ENCODE peak calls at places on chromosomes 13 and 19, in four cellular contexts. I is PC-9, E is breast epithelium, C is cardiac muscle cell. R is an unnamed sample. For H3K4me1, the result is how much of the 10 kb centered on the place peaks cover.

GRCh38 chr13:21208755-21209154 is 32.3 kb downstream of the MRPL57 start:
- DNase-seq in I (no peak), E (no peak), C (peak), R (no peak)

GRCh38 chr13:40540707-40541044 is 125.8 kb downstream of the FOXO1 start:
- DNase-seq in I (no peak), E (no peak), C (no peak), R (no peak)

GRCh38 chr13:72565893-72566292 is 161.5 kb downstream of the MZT1 start:
- DNase-seq in I (no peak), E (no peak), C (peak), R (no peak)

GRCh38 chr13:113273856-113274590 is 23.0 kb upstream of the LAMP1 start:
- DNase-seq in I (no peak), E (no peak), C (peak), R (peak)

GRCh38 chr13:110872768-110873638 is 41.9 kb downstream of the ANKRD10 start:
- DNase-seq in I (no peak), E (no peak), C (no peak), R (no peak)

GRCh38 chr19:39172700-39173501 is 23.9 kb upstream of the NCCRP1 start:
- DNase-seq in I (no peak), E (no peak), C (no peak), R (no peak)

GRCh38 chr13:39095500-39095899 is 57.2 kb downstream of the NHLRC3 start:
- DNase-seq in I (no peak), E (no peak), C (no peak), R (no peak)

GRCh38 chr19:40445945-40446784 is 2.0 kb upstream of the SERTAD3 start:
- DNase-seq in I (no peak), E (peak), C (no peak), R (peak)

GRCh38 chr19:38975214-38975860 is at the start of gene FBXO17:
- DNase-seq in I (no peak), E (peak), C (peak), R (peak)

GRCh38 chr13:113034451-113035208 is 65.6 kb downstream of the MCF2L start:
- DNase-seq in I (peak), E (no peak), C (peak), R (no peak)

GRCh38 chr19:54207908-54208783 is 7.5 kb downstream of the RPS9 start:
- DNase-seq in I (peak), E (no peak), C (peak), R (no peak)

GRCh38 chr13:61170791-61171330 is 244.8 kb downstream of the PCDH20 start:
- DNase-seq in I (no peak), E (no peak), C (no peak), R (no peak)

GRCh38 chr19:3986260-3987041 is 1.2 kb upstream of the EEF2 start:
- DNase-seq in I (peak), E (no peak), C (peak), R (peak)

GRCh38 chr13:41608111-41608510 is 150.8 kb downstream of the RGCC start:
- DNase-seq in I (no peak), E (no peak), C (no peak), R (no peak)

GRCh38 chr13:25709088-25709487 is 337.3 kb downstream of the ATP8A2 start:
- DNase-seq in I (no peak), E (no peak), C (no peak), R (no peak)

GRCh38 chr19:12133069-12133468 is 7.1 kb downstream of the ZNF20 start:
- DNase-seq in I (no peak), E (no peak), C (no peak), R (no peak)

GRCh38 chr13:98103942-98104880 is 38.7 kb upstream of the FARP1 start:
- DNase-seq in I (no peak), E (no peak), C (no peak), R (no peak)

GRCh38 chr13:84132491-84132890 is 250.2 kb upstream of the SLITRK1 start:
- DNase-seq in I (no peak), E (no peak), C (no peak), R (no peak)
- TF ChIP-seq CTCF in I (no peak), E (no peak), C (no peak), R (no peak)

DNA sequence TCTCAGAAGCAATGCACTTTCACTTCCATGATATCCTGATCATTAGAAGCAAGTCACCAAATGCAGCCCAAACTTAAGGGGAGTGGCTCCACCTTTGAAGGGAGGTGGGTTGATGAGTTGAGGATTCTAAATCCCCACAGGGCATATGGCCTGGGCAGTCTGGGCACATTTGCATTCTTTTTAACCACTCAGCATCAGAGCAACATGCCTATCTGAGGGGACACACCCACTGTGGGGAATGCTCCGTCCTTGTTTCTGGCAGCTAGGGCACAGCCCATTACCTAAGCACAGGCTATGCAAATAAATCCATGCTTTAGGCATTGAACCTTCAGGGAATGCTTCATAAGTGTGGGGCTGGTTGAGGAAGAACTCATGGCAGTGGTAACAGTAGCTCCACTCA is 12.3 kb upstream of the SACS start:
- DNase-seq in I (peak), E (no peak), C (no peak), R (peak)
- H3K27ac ChIP-seq in I (no peak), E (no peak), C (no peak), R (no peak)

DNA sequence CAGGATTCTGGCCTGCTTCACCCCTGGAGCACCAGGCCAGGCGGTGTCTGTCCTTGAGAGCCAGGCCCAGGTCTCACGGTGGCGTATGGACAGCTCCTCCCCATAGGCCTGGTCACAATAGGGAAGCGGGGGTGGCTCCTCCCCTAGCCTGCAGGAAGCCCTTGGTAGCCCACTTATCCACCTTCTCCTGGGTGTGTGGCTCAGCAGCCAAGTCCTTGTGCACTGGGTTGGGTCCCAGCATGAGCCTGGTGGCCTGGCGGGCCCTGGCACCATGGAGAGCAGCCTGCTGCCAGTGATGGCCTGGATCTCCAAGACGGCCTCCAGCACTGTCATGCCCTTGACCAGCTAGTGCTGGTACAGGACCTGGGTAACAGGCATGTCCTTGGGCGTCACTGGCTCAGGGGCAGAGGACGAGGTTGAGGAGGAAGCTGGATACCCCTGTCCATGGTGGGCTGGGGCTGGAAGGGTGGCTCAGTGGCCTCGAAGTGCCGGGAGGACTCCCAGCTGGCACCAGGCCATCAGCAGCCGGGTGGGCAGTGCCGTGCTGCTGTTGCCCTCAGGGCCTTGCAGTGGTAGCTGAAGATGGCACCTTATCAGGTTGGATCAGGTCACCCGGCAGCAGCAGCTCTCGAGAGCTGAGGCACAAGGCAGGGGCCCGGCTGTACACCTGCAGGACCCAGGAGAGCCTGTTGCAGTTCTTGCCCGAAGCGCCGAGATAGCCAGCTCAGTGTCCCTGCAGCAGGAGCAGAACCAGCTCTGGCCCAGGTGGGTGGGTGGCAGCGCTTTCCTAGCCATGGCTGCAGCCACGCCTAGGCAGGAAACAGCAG is 8.1 kb downstream of the ACP4 start:
- DNase-seq in I (no peak), E (no peak), C (no peak), R (no peak)
- H3K4me1 ChIP-seq in I (under half), E (under half), C (under half), R (under half)

GRCh38 chr19:30028118-30028991 is 86.3 kb downstream of the URI1 start:
- DNase-seq in I (no peak), E (no peak), C (no peak), R (no peak)

GRCh38 chr19:30026933-30027332 is 84.9 kb downstream of the URI1 start:
- DNase-seq in I (no peak), E (no peak), C (no peak), R (no peak)

GRCh38 chr19:30029721-30030510 is 87.9 kb downstream of the URI1 start:
- DNase-seq in I (peak), E (no peak), C (no peak), R (peak)

GRCh38 chr19:30024091-30024490 is 82.1 kb downstream of the URI1 start:
- DNase-seq in I (no peak), E (no peak), C (no peak), R (no peak)

DNA sequence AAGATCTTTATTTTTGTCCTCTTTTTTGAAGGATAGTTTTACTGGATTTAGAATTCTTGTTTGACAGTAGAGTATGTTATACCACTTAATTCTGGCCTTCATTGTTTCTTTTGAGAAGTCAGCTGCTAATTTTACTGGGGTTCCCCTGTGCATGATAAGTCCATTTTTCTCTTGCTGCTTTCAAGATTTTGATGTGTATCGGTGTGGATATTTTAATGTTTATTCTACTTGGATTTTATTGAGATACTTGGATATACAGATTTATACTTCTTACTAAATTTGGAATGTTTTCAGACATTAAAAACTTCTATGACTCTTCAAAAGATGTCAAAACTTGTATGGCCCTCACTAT is 86.9 kb downstream of the URI1 start:
- DNase-seq in I (no peak), E (no peak), C (no peak), R (no peak)
- TF ChIP-seq CTCF in I (no peak), E (no peak), C (no peak), R (no peak)

GRCh38 chr13:73883162-73883561 is 251.0 kb downstream of the KLF12 start:
- DNase-seq in I (no peak), E (no peak), C (peak), R (no peak)
- H3K27ac ChIP-seq in I (no peak), E (no peak), C (no peak), R (no peak)

DNA sequence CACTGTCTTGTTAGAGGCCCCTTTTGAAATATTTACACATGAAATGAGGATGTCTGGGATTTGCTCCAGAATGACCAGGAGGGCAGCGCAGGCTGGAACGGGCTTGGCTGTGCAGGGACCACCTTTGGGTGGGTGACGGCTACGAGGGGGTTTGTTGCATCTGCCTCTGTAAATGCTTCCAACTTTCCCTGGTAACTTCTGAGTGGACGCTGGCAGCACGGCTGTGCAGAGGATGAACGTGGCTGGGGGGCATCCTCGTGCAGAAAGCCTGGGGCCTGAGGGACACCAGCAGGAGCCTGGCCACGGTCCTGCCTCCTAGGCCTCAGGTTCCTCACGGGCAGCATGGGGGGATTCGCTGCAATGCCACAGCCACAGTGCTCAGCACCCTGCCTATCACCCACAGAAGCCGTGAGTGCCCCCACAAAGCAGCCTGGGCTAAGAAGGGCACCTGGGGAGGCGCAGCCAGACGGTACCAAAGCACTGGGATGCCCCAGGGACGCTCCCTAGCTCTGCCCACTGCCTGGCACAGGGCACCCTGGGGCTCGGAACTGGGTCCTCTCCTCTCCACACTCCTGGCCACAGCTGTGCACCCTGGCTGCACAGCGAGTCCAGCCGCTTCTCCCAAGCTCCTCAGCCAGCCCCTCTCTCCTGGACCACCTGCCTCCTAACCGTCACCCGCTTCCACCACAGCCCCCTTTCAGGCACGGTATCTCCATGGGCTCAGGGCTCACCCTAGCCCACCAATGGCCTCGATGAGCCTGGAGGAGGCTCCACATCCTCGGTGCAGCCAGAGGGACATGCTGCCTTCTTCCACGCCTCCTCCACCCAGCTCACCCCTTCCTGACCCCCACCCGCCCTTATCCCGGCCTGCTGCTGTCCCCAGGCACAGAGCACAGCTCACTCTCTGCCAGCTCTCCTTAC is 44.5 kb downstream of the MLLT1 start:
- DNase-seq in I (no peak), E (no peak), C (no peak), R (no peak)
- H3K4me1 ChIP-seq in I (under half), E (half or more), C (under half), R (under half)

DNA sequence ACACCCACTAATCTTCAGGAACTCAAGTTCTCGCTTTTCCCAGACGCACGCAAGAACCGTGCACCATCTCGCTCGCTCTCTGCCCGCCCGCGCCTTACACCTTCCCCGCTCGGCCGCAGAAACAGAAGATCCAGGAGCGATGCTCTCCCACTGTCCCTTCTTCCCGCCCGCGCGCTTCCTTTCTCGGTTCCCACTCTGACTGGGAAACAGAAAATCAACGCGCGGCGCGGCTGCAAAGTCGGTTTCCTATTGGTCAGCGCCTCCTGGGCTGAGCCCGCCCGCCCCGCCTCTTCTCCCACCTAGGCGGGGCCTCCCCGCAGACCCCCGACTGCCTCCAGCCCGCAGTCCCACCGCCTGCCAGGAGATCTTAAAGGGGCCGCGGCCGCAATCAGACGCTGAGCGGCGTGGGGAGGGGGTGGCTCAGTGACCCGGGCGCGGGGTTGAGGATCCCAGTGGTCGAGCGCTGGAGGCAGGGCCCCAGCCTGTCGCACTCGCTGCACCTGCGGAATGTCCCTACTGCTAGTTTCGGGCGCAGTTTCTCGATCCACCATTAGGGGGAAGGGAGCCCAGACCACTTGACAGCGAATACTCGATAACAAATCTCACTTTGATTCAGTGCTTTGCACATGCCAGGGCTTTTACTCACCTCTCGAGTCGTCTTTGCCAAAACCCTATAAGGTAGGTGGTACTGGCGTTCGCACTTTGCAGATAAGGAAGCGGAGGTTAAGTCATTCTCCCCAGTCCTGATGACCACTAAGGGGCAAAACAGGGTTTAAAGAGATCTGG is 700 bp upstream of the SLC25A23 start:
- DNase-seq in I (peak), E (peak), C (peak), R (peak)
- TF ChIP-seq CTCF in I (peak), E (peak), C (peak), R (peak)

GRCh38 chr13:95343944-95344343 is 42.7 kb upstream of the ABCC4 start:
- DNase-seq in I (no peak), E (no peak), C (peak), R (no peak)

GRCh38 chr13:95354680-95355487 is 53.6 kb upstream of the ABCC4 start:
- DNase-seq in I (no peak), E (no peak), C (peak), R (no peak)

GRCh38 chr13:95352486-95352885 is 51.2 kb upstream of the ABCC4 start:
- DNase-seq in I (peak), E (no peak), C (no peak), R (no peak)

GRCh38 chr13:95354156-95354555 is 52.9 kb upstream of the ABCC4 start:
- DNase-seq in I (no peak), E (no peak), C (no peak), R (no peak)

DNA sequence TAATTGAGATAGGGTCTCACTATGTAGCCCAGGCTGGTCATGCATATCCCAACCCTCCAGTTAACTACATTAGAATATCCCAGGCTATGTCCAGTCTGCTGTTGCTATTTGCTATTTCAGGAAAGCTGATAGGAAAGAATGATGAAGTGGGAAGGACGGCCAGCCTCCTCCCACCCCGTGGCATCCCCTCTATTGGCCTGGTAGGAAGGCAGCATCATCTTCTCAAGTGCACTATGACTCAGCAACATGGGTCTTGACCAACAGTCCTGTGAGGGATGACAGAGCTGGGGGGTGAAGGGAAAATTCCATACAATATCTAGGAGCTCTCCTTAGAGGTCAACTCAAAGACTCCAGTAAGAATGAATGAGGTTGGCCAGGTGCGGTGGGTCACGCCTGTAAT is 48.0 kb upstream of the ABCC4 start:
- DNase-seq in I (no peak), E (no peak), C (peak), R (no peak)
- H3K27ac ChIP-seq in I (no peak), E (no peak), C (no peak), R (no peak)

R was measured in foreskin keratinocyte.